ENCODE peak calls at places on chromosomes 2 and 18, in eight cellular contexts. A is tibial nerve, J is spleen, N is endothelial cell of umbilical vein, K is suprapubic skin, T is sigmoid colon, E is esophagus squamous epithelium, C is Peyer's patch. L is an unnamed sample. For H3K4me1, the result is how much of the 10 kb centered on the place peaks cover.

GRCh38 chr2:10236571-10237391 is 65.9 kb upstream of the HPCAL1 start:
- DNase-seq in A (no peak), J (peak), N (no peak), K (peak), T (peak), E (no peak), C (no peak), L (no peak)

GRCh38 chr2:101882948-101883347 is 108.8 kb upstream of the IL1R2 start:
- DNase-seq in A (no peak), J (no peak), N (no peak), K (no peak), T (no peak), E (no peak), C (no peak), L (no peak)

GRCh38 chr2:83055338-83056010 is 1403.6 kb downstream of the SUCLG1 start:
- DNase-seq in A (no peak), J (no peak), N (peak), K (no peak), T (no peak), E (no peak), C (no peak), L (no peak)

GRCh38 chr2:235638541-235639192 is 144.8 kb downstream of the AGAP1 start:
- DNase-seq in A (no peak), J (no peak), N (no peak), K (no peak), T (no peak), E (no peak), C (no peak), L (no peak)

GRCh38 chr18:35516789-35517188 is 19.0 kb upstream of the INO80C start:
- DNase-seq in A (no peak), J (no peak), N (no peak), K (no peak), T (no peak), E (no peak), C (no peak), L (no peak)

GRCh38 chr18:46422552-46423055 is 234.4 kb downstream of the LOXHD1 start:
- DNase-seq in A (no peak), J (no peak), N (no peak), K (no peak), T (no peak), E (no peak), C (no peak), L (no peak)

GRCh38 chr2:80105020-80105419 is 199.5 kb downstream of the LRRTM1 start:
- DNase-seq in A (no peak), J (no peak), N (no peak), K (no peak), T (no peak), E (no peak), C (no peak), L (no peak)

GRCh38 chr2:96175951-96176350 is 30.7 kb upstream of the DUSP2 start:
- DNase-seq in A (no peak), J (no peak), N (no peak), K (no peak), T (no peak), E (no peak), C (no peak), L (no peak)

GRCh38 chr2:64807417-64807816 is 153.7 kb upstream of the SERTAD2 start:
- DNase-seq in A (no peak), J (no peak), N (peak), K (no peak), T (no peak), E (no peak), C (no peak), L (no peak)

GRCh38 chr2:141027221-141027620 is 1103.6 kb downstream of the LRP1B start:
- DNase-seq in A (no peak), J (no peak), N (peak), K (no peak), T (no peak), E (no peak), C (no peak), L (no peak)

GRCh38 chr2:12110074-12110473 is 363.6 kb downstream of the LPIN1 start:
- DNase-seq in A (no peak), J (no peak), N (no peak), K (no peak), T (no peak), E (no peak), C (no peak), L (no peak)

GRCh38 chr18:23933407-23933806 is 81.1 kb upstream of the TTC39C start:
- DNase-seq in A (no peak), J (no peak), N (peak), K (no peak), T (no peak), E (no peak), C (no peak), L (no peak)

GRCh38 chr2:1731963-1732768 is 12.1 kb downstream of the PXDN start:
- DNase-seq in A (no peak), J (no peak), N (no peak), K (peak), T (peak), E (no peak), C (peak), L (no peak)

GRCh38 chr2:65299246-65299645 is 71.6 kb downstream of the ACTR2 start:
- DNase-seq in A (no peak), J (no peak), N (no peak), K (no peak), T (no peak), E (no peak), C (no peak), L (no peak)

GRCh38 chr2:8238521-8239230 is 443.2 kb upstream of the ID2 start:
- DNase-seq in A (no peak), J (no peak), N (no peak), K (no peak), T (no peak), E (no peak), C (no peak), L (no peak)

GRCh38 chr2:12675352-12675795 is 41.4 kb upstream of the TRIB2 start:
- DNase-seq in A (no peak), J (no peak), N (peak), K (no peak), T (no peak), E (no peak), C (no peak), L (no peak)

GRCh38 chr2:160484859-160485520 is 8.6 kb downstream of the RBMS1 start:
- DNase-seq in A (no peak), J (no peak), N (no peak), K (no peak), T (no peak), E (no peak), C (no peak), L (no peak)

GRCh38 chr2:11708106-11708505 is 38.1 kb upstream of the NTSR2 start:
- DNase-seq in A (no peak), J (no peak), N (no peak), K (no peak), T (no peak), E (no peak), C (no peak), L (no peak)

GRCh38 chr18:61901334-61901986 is 8.7 kb upstream of the RNF152 start:
- DNase-seq in A (no peak), J (no peak), N (peak), K (no peak), T (no peak), E (no peak), C (peak), L (no peak)

GRCh38 chr2:105803337-105803736 is 58.6 kb downstream of the NCK2 start:
- DNase-seq in A (no peak), J (no peak), N (no peak), K (no peak), T (no peak), E (no peak), C (no peak), L (no peak)

GRCh38 chr18:63964908-63965307 is 5.0 kb upstream of the SERPINB8 start:
- DNase-seq in A (no peak), J (no peak), N (no peak), K (no peak), T (no peak), E (no peak), C (no peak), L (no peak)

GRCh38 chr2:164073053-164073757 is 337.4 kb upstream of the FIGN start:
- DNase-seq in A (no peak), J (no peak), N (no peak), K (no peak), T (no peak), E (no peak), C (no peak), L (no peak)

GRCh38 chr18:24913507-24914147 is 438.3 kb downstream of the ZNF521 start:
- DNase-seq in A (no peak), J (no peak), N (no peak), K (no peak), T (no peak), E (no peak), C (no peak), L (no peak)

GRCh38 chr18:40243592-40243991 is 1711.4 kb upstream of the PIK3C3 start:
- DNase-seq in A (no peak), J (no peak), N (no peak), K (no peak), T (no peak), E (no peak), C (no peak), L (no peak)

GRCh38 chr2:28643911-28644334 is 107.7 kb upstream of the PPP1CB start:
- DNase-seq in A (no peak), J (no peak), N (peak), K (no peak), T (peak), E (no peak), C (peak), L (no peak)

GRCh38 chr2:20267529-20267928 is 42.6 kb upstream of the SDC1 start:
- DNase-seq in A (no peak), J (no peak), N (no peak), K (no peak), T (no peak), E (no peak), C (no peak), L (no peak)

GRCh38 chr2:134290363-134290762 is 36.5 kb downstream of the MGAT5 start:
- DNase-seq in A (no peak), J (no peak), N (no peak), K (no peak), T (no peak), E (no peak), C (no peak), L (no peak)

GRCh38 chr18:32899819-32900218 is 127.0 kb upstream of the KLHL14 start:
- DNase-seq in A (no peak), J (no peak), N (peak), K (no peak), T (no peak), E (no peak), C (no peak), L (no peak)

GRCh38 chr2:231523451-231524266 is 6.6 kb downstream of the NMUR1 start:
- DNase-seq in A (no peak), J (no peak), N (no peak), K (no peak), T (peak), E (no peak), C (no peak), L (no peak)

GRCh38 chr18:80034852-80035406 is 695 bp downstream of the RBFA start:
- DNase-seq in A (no peak), J (no peak), N (peak), K (no peak), T (no peak), E (no peak), C (no peak), L (no peak)

GRCh38 chr2:107698861-107699260 is 127.8 kb upstream of the RGPD4 start:
- DNase-seq in A (no peak), J (no peak), N (no peak), K (no peak), T (no peak), E (no peak), C (no peak), L (no peak)

GRCh38 chr2:151156431-151156830 is 105.2 kb downstream of the RBM43 start:
- DNase-seq in A (no peak), J (no peak), N (no peak), K (no peak), T (no peak), E (no peak), C (no peak), L (no peak)

GRCh38 chr2:9091819-9092218 is 88.3 kb upstream of the MBOAT2 start:
- DNase-seq in A (no peak), J (no peak), N (no peak), K (no peak), T (no peak), E (no peak), C (no peak), L (no peak)

GRCh38 chr2:48232351-48232750 is 297.6 kb upstream of the STON1 start:
- DNase-seq in A (no peak), J (no peak), N (no peak), K (no peak), T (no peak), E (no peak), C (no peak), L (no peak)

GRCh38 chr2:218327451-218327850 is 29.2 kb upstream of the CATIP start:
- DNase-seq in A (no peak), J (no peak), N (no peak), K (no peak), T (no peak), E (no peak), C (no peak), L (no peak)

GRCh38 chr2:218332288-218332687 is 24.4 kb upstream of the CATIP start:
- DNase-seq in A (no peak), J (no peak), N (no peak), K (no peak), T (no peak), E (no peak), C (no peak), L (no peak)

GRCh38 chr2:218328294-218328693 is 28.4 kb upstream of the CATIP start:
- DNase-seq in A (no peak), J (no peak), N (no peak), K (no peak), T (no peak), E (no peak), C (no peak), L (no peak)

GRCh38 chr2:218329027-218329825 is 27.4 kb upstream of the CATIP start:
- DNase-seq in A (no peak), J (no peak), N (no peak), K (no peak), T (no peak), E (no peak), C (no peak), L (no peak)

DNA sequence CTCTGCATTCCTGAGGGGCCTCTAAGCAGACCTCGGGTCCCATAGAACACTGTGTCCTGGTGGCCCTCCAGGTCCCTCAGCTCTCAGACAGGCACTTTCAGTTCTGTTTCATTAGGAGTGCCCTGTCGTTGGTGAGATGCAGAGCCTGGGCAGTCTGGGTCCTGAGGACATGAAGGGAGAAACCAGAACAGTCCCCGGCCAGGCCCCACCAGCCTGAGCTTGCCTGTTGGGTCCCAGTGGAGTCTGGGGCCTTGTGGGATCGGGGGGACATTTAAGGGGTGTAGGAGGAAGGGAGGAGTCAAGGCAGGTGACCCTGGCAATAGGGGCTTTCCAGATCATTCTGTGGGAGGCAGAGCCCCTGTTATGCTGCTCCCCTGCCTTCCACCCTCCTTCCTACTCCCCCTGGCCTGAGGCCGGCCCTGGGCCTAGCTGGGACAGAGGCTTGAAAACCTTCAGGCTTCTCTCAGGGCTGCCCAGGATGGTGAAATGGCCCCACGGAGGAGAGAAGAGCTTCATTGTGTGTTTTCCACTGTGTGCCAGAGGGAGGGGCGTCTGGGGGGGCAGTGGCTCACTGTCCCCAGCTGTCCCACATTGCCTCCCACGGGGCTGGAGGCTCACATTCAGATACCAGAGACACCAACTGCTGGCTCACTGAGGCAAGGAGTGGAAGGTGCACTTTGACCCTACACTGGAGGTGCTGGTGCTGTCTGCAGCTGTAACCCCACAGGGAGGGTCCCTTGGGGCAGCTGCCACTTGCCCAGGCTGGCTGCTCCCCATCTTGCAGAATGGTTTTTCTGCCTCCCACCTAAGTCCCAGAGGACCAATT is 26.6 kb upstream of the CATIP start:
- DNase-seq in A (no peak), J (no peak), N (no peak), K (no peak), T (no peak), E (no peak), C (no peak), L (no peak)
- TF ChIP-seq POLR2A in A (no peak), J (no peak), N (no peak), K (no peak), T (no peak), E (no peak), C (no peak), L (no peak)

GRCh38 chr2:85905891-85906290 is 17.1 kb upstream of the ST3GAL5 start:
- DNase-seq in A (no peak), J (no peak), N (no peak), K (no peak), T (peak), E (no peak), C (no peak), L (no peak)
- H3K4me3 ChIP-seq in A (no peak), J (no peak), N (no peak), K (no peak), T (no peak), E (no peak), C (no peak), L (no peak)

GRCh38 chr2:129069875-129070594 is 751.4 kb upstream of the HS6ST1 start:
- DNase-seq in A (no peak), J (no peak), N (no peak), K (no peak), T (no peak), E (no peak), C (peak), L (peak)

GRCh38 chr2:129067070-129067469 is 748.4 kb upstream of the HS6ST1 start:
- DNase-seq in A (no peak), J (no peak), N (no peak), K (no peak), T (no peak), E (no peak), C (no peak), L (no peak)

GRCh38 chr2:129070663-129071062 is 752.0 kb upstream of the HS6ST1 start:
- DNase-seq in A (no peak), J (no peak), N (no peak), K (no peak), T (no peak), E (no peak), C (no peak), L (no peak)

GRCh38 chr2:129062160-129062912 is 743.7 kb upstream of the HS6ST1 start:
- DNase-seq in A (no peak), J (no peak), N (no peak), K (no peak), T (no peak), E (no peak), C (no peak), L (no peak)

GRCh38 chr2:129067921-129068320 is 749.3 kb upstream of the HS6ST1 start:
- DNase-seq in A (no peak), J (no peak), N (no peak), K (no peak), T (no peak), E (no peak), C (no peak), L (no peak)
- H3K4me1 ChIP-seq in A (under half), J (under half), N (under half), K (under half), T (under half), E (under half), C (under half), L (under half)

GRCh38 chr2:241315879-241316700 is at the start of gene SEPTIN2:
- DNase-seq in A (no peak), J (peak), N (peak), K (peak), T (peak), E (peak), C (peak), L (no peak)
- TF ChIP-seq POLR2A in A (peak), J (peak), N (peak), K (peak), T (peak), E (peak), C (peak), L (peak)

DNA sequence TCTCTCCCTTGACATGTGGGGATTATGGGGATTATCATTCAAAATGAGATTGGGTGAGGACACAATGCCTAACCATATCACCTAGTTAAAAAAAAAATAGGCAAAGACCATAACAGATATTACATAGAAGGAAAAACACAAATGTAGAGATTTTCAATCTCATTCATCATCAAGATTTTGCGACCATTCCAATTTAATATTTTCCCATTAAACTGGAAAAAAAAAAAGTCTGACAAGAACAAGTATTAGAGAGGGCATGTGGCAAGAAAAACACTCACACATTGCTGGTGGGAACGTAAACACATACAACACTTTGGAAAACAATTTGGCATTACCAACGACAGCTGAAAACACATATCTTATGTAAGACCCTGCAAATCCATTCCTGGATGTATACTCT is 71.0 kb upstream of the MYCN start:
- DNase-seq in A (no peak), J (no peak), N (no peak), K (no peak), T (no peak), E (no peak), C (no peak), L (no peak)
- H3K4me3 ChIP-seq in A (no peak), J (no peak), N (no peak), K (no peak), T (no peak), E (no peak), C (no peak), L (no peak)

GRCh38 chr2:173966274-173967098 is 1.3 kb upstream of the SP3 start:
- DNase-seq in A (no peak), J (no peak), N (no peak), K (no peak), T (no peak), E (no peak), C (no peak), L (no peak)

GRCh38 chr2:173970421-173971042 is 5.4 kb upstream of the SP3 start:
- DNase-seq in A (no peak), J (no peak), N (no peak), K (no peak), T (no peak), E (no peak), C (no peak), L (no peak)

GRCh38 chr2:173972165-173972564 is 7.0 kb upstream of the SP3 start:
- DNase-seq in A (no peak), J (no peak), N (no peak), K (no peak), T (no peak), E (no peak), C (no peak), L (no peak)

GRCh38 chr2:173972636-173973035 is 7.5 kb upstream of the SP3 start:
- DNase-seq in A (no peak), J (no peak), N (no peak), K (no peak), T (no peak), E (no peak), C (no peak), L (no peak)

DNA sequence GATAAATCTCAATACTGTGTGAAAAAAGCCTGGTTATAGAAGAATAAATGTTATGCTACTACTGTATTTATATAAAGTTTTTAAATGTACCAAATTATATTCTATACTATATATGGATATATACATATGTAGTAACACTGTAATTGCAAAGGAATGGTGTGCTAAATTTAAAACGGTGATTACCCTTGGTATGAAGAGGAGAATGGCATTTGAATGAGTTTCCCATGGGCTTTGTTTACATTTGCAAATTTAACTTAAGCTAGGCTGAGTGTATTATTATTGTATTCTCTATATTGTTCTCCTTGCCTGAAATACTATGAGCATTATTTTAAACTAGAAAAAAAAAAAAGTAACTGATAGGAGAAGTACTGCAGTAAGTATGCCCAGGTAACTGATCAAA is 4.7 kb upstream of the SP3 start:
- DNase-seq in A (no peak), J (no peak), N (no peak), K (no peak), T (no peak), E (no peak), C (no peak), L (no peak)
- H3K4me1 ChIP-seq in A (under half), J (under half), N (under half), K (under half), T (under half), E (under half), C (under half), L (under half)

GRCh38 chr2:191148766-191149165 is 2.0 kb downstream of the STAT4 start:
- DNase-seq in A (no peak), J (no peak), N (no peak), K (no peak), T (no peak), E (no peak), C (no peak), L (no peak)
- TF ChIP-seq POLR2A in A (no peak), J (no peak), N (no peak), K (no peak), T (no peak), E (no peak), C (peak), L (no peak)

GRCh38 chr2:23249348-23249747 is 135.6 kb upstream of the KLHL29 start:
- DNase-seq in A (peak), J (no peak), N (no peak), K (peak), T (peak), E (no peak), C (no peak), L (peak)
- H3K4me3 ChIP-seq in A (no peak), J (no peak), N (no peak), K (no peak), T (no peak), E (no peak), C (no peak), L (no peak)